ENCODE peak calls at places on chromosomes 3 and 15, in ten cellular contexts. H is AG04450; Z is heart left ventricle; R is CD4-positive, alpha-beta T cell; K is right cardiac atrium; A is neuronal stem cell; Q is GM12878; O is lung; S is naive thymus-derived CD4-positive, alpha-beta T cell; M is cardiac muscle cell. B is an unnamed sample.

GRCh38 chr3:50531201-50531600 is 27.8 kb upstream of the CACNA2D2 start:
- DNase-seq in M (no peak), S (no peak), K (no peak), Q (no peak), R (no peak), A (no peak), Z (no peak), H (no peak), O (no peak), B (no peak)

GRCh38 chr3:133413166-133414020 is 13.5 kb downstream of the BFSP2 start:
- DNase-seq in R (no peak), Q (no peak), K (no peak), A (no peak), S (no peak), H (no peak), Z (no peak), M (peak; percentile 51), O (no peak), B (no peak)

GRCh38 chr3:49489247-49489646 is 19.2 kb downstream of the DAG1 start:
- DNase-seq in Z (no peak), Q (no peak), K (no peak), O (no peak), R (no peak), M (no peak), H (no peak), A (no peak), S (no peak), B (no peak)

GRCh38 chr3:115831864-115832263 is 208.6 kb downstream of the GAP43 start:
- DNase-seq in O (no peak), M (no peak), R (no peak), A (no peak), K (no peak), S (no peak), H (no peak), Z (no peak), Q (no peak), B (no peak)

GRCh38 chr3:27354161-27354560 is 15.0 kb downstream of the NEK10 start:
- DNase-seq in A (no peak), M (no peak), H (no peak), Q (no peak), S (no peak), R (no peak), Z (no peak), O (no peak), K (no peak), B (no peak)

GRCh38 chr15:58738051-58738707 is 11.3 kb downstream of the ADAM10 start:
- DNase-seq in R (no peak), S (no peak), Z (no peak), K (no peak), Q (no peak), M (peak; percentile 50), A (no peak), H (no peak), O (no peak), B (no peak)

GRCh38 chr15:64836023-64836536 is 5.6 kb upstream of the PLEKHO2 start:
- DNase-seq in H (no peak), Z (no peak), O (no peak), Q (no peak), M (no peak), K (no peak), R (no peak), A (no peak), S (no peak), B (no peak)

GRCh38 chr3:126959921-126960603 is 22.9 kb upstream of the PLXNA1 start:
- DNase-seq in H (no peak), O (no peak), K (no peak), Z (peak; percentile 27), R (no peak), S (no peak), Q (no peak), M (peak; percentile 43), A (no peak), B (no peak)

GRCh38 chr3:63279000-63279366 is 875 bp downstream of the SYNPR start:
- DNase-seq in R (no peak), O (no peak), M (no peak), Q (no peak), K (no peak), H (no peak), Z (no peak), A (no peak), S (no peak), B (no peak)

GRCh38 chr15:93035953-93036810 is 52.8 kb downstream of the RGMA start:
- DNase-seq in Z (no peak), O (no peak), R (peak; percentile 25), S (no peak), A (no peak), H (no peak), M (peak; percentile 50), Q (no peak), K (peak; percentile 39), B (no peak)

GRCh38 chr15:57345584-57345983 is 30.7 kb upstream of the CGNL1 start:
- DNase-seq in A (no peak), Z (no peak), R (no peak), H (no peak), K (no peak), O (no peak), M (peak; percentile 40), S (no peak), Q (no peak), B (no peak)

GRCh38 chr15:90192961-90193786 is 8.0 kb upstream of the SEMA4B start:
- DNase-seq in K (no peak), Z (no peak), M (no peak), H (no peak), S (no peak), A (no peak), R (no peak), O (no peak), Q (no peak), B (no peak)

GRCh38 chr15:63381301-63382192 is at the start of gene CA12:
- DNase-seq in K (peak; percentile 18), H (no peak), M (peak; percentile 47), Z (no peak), S (no peak), A (peak; percentile 38), Q (no peak), O (no peak), R (no peak), B (no peak)

GRCh38 chr3:97815149-97815917 is 6.5 kb upstream of the CRYBG3 start:
- DNase-seq in Q (no peak), M (no peak), Z (no peak), S (no peak), K (no peak), O (no peak), R (peak; percentile 26), H (no peak), A (no peak), B (no peak)

GRCh38 chr3:175911937-175912336 is 1052.8 kb downstream of the NAALADL2 start:
- DNase-seq in Z (no peak), Q (no peak), K (no peak), S (no peak), H (no peak), A (no peak), O (no peak), M (no peak), R (no peak), B (no peak)
- H3K9me3 ChIP-seq in Z (no peaks in the 10 kb centered on the region), Q (no peaks in the 10 kb centered on the region), K (no peaks in the 10 kb centered on the region), S (no peaks in the 10 kb centered on the region), H (no peaks in the 10 kb centered on the region), A (no peaks in the 10 kb centered on the region), O (no peaks in the 10 kb centered on the region), M (no peaks in the 10 kb centered on the region), R (no peaks in the 10 kb centered on the region), B (no peaks in the 10 kb centered on the region)

GRCh38 chr15:25175789-25176615 is 221.2 kb downstream of the SNRPN start:
- DNase-seq in M (no peak), Z (no peak), O (peak; percentile 21), K (peak; percentile 4), S (peak; percentile 2), R (no peak), Q (no peak), H (no peak), A (no peak), B (no peak)

GRCh38 chr15:25173241-25174028 is 218.6 kb downstream of the SNRPN start:
- DNase-seq in H (no peak), K (no peak), Z (no peak), O (peak; percentile 7), A (no peak), R (no peak), Q (no peak), M (no peak), S (no peak), B (no peak)

GRCh38 chr15:25176991-25177954 is 222.5 kb downstream of the SNRPN start:
- DNase-seq in K (peak; percentile 4), Q (no peak), S (peak; percentile 2), H (no peak), A (no peak), O (peak; percentile 21), R (no peak), M (no peak), Z (no peak), B (no peak)

GRCh38 chr15:25176616-25176923 is 221.8 kb downstream of the SNRPN start:
- DNase-seq in A (no peak), M (no peak), O (peak; percentile 13), K (peak; percentile 9), Z (no peak), R (no peak), H (no peak), Q (no peak), S (no peak), B (peak; percentile 1)

GRCh38 chr15:25175033-25175788 is 220.4 kb downstream of the SNRPN start:
- DNase-seq in S (no peak), Q (no peak), O (peak; percentile 24), R (no peak), M (no peak), H (no peak), K (no peak), A (no peak), Z (no peak), B (no peak)
- H3K9me3 ChIP-seq in S (no peaks in the 10 kb centered on the region), Q (no peaks in the 10 kb centered on the region), O (peaks cover 87% of the 10 kb centered on the region), R (peaks cover 58% of the 10 kb centered on the region), M (no peaks in the 10 kb centered on the region), H (peaks cover 88% of the 10 kb centered on the region), K (peaks cover 2% of the 10 kb centered on the region), A (peaks cover 54% of the 10 kb centered on the region), Z (peaks cover 8% of the 10 kb centered on the region), B (no peaks in the 10 kb centered on the region)

DNA sequence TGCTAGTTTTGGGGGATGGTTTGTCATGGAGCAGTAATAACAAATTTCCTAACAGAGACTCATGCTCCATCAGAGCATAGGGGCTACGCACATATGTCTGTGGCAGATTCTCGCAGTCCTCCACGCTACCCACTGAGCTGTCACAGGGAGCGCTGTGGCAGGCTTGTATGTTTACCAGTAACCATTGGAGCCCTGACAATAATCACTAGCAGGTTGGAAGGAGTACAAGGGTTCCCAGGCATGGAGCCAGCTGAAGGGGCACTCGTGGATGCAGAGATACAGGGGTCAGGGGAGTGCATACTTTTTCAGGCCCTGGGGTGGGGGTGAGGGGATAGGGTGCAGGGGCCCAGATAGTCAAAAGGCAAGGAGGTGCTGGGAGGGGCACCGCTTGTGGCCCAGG is 7.9 kb upstream of the GP9 start:
- DNase-seq in Q (no peak), R (no peak), S (no peak), H (no peak), K (peak; percentile 68), A (no peak), Z (peak; percentile 89), M (peak; percentile 14), O (no peak), B (no peak)
- H3K9me3 ChIP-seq in Q (no peaks in the 10 kb centered on the region), R (no peaks in the 10 kb centered on the region), S (no peaks in the 10 kb centered on the region), H (peaks cover 6% of the 10 kb centered on the region), K (no peaks in the 10 kb centered on the region), A (no peaks in the 10 kb centered on the region), Z (no peaks in the 10 kb centered on the region), M (no peaks in the 10 kb centered on the region), O (peaks cover under 1% of the 10 kb centered on the region), B (no peaks in the 10 kb centered on the region)

DNA sequence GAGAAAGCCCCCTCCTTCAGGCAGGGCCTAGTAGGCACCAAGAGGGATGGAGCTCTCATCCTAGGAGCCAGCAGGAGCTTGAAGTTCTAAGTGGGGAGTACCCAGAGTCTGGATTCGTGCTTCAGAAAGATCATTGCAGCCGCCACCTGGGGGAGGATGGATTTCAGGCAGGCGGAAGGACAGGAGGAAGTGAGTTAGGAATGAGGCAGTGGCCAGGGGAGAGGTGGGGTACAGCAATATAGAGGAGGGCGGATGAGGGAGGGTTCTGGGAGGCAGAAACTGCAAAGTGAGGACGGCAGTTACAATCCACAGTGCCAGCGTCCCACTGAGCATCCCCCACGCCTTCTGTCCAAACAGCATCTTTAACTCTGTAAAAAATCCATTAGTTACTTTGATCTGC is 65.2 kb upstream of the LINGO1 start:
- DNase-seq in Q (no peak), M (no peak), Z (no peak), S (no peak), R (no peak), O (no peak), K (no peak), A (no peak), H (no peak), B (no peak)
- H3K9me3 ChIP-seq in Q (no peaks in the 10 kb centered on the region), M (no peaks in the 10 kb centered on the region), Z (no peaks in the 10 kb centered on the region), S (no peaks in the 10 kb centered on the region), R (no peaks in the 10 kb centered on the region), O (peaks cover 3% of the 10 kb centered on the region), K (no peaks in the 10 kb centered on the region), A (peaks cover 2% of the 10 kb centered on the region), H (no peaks in the 10 kb centered on the region), B (no peaks in the 10 kb centered on the region)